ENCODE peak calls at places on chromosome 6, in six cellular contexts. H is stimulated activated CD8-positive, alpha-beta memory T cell treated with anti-CD3 and anti-CD28 coated beads, Interleukin-4, amount 100 ng/mL, for 24 hours; T is mesenchymal stem cell; V is vagina; D is NCI-H446 treated with DMSO at 0.1 percent for 48 hours; O is fibroblast of the conjunctiva. G is an unnamed sample.
A peak's percentile ranks its signal among the peaks of the same experiment; 100 is the strongest.

GRCh38 chr6:14100098-14100497 is 17.5 kb upstream of the CD83 start:
- DNase-seq in O (no peak), V (no peak), D (no peak), T (no peak), H (no peak), G (no peak)

GRCh38 chr6:130411481-130411880 is 45.7 kb downstream of the TMEM200A start:
- DNase-seq in O (no peak), H (no peak), T (no peak), D (no peak), V (no peak), G (no peak)

GRCh38 chr6:87671555-87672029 is 30.4 kb downstream of the AKIRIN2 start:
- DNase-seq in T (peak; percentile 34), H (no peak), D (no peak), O (no peak), V (no peak), G (no peak)

GRCh38 chr6:126302191-126302590 is 37.7 kb upstream of the CENPW start:
- DNase-seq in T (no peak), V (no peak), D (no peak), H (no peak), O (no peak), G (no peak)

GRCh38 chr6:4466260-4466659 is 309.9 kb upstream of the CDYL start:
- DNase-seq in T (peak; percentile 44), O (no peak), D (no peak), H (no peak), V (no peak), G (no peak)

GRCh38 chr6:15464211-15464725 is 198.6 kb downstream of the DTNBP1 start:
- DNase-seq in H (peak; percentile 31), T (peak; percentile 23), V (no peak), D (no peak), O (no peak), G (peak; percentile 8)

GRCh38 chr6:41560440-41561192 is 14.4 kb downstream of the FOXP4 start:
- DNase-seq in O (no peak), D (no peak), H (peak; percentile 82), V (no peak), T (peak; percentile 55), G (peak; percentile 24)

GRCh38 chr6:165767228-165767627 is 104.2 kb upstream of the PDE10A start:
- DNase-seq in O (no peak), H (no peak), D (no peak), V (no peak), T (no peak), G (no peak)

GRCh38 chr6:2688416-2689064 is 62.2 kb downstream of the MYLK4 start:
- DNase-seq in H (no peak), T (peak; percentile 75), O (peak; percentile 21), V (no peak), D (no peak), G (no peak)

GRCh38 chr6:116118608-116119007 is 7.3 kb downstream of the COL10A1 start:
- DNase-seq in O (no peak), H (no peak), V (no peak), T (peak; percentile 12), D (no peak), G (no peak)

GRCh38 chr6:151137441-151137984 is 102.3 kb upstream of the AKAP12 start:
- DNase-seq in V (no peak), T (no peak), H (no peak), D (no peak), O (no peak), G (no peak)

GRCh38 chr6:168093071-168093505 is 14.1 kb upstream of the FRMD1 start:
- DNase-seq in H (no peak), O (no peak), T (no peak), D (no peak), V (no peak), G (no peak)

GRCh38 chr6:111653961-111654360 is 48.3 kb upstream of the TRAF3IP2 start:
- DNase-seq in D (no peak), O (no peak), T (no peak), V (no peak), H (no peak), G (no peak)

GRCh38 chr6:166683477-166683876 is 56.4 kb upstream of the RPS6KA2 start:
- DNase-seq in O (no peak), D (no peak), H (no peak), V (no peak), T (peak; percentile 48), G (no peak)

GRCh38 chr6:139337830-139338229 is 36.6 kb downstream of the CITED2 start:
- DNase-seq in O (no peak), D (no peak), T (no peak), V (no peak), H (no peak), G (no peak)

GRCh38 chr6:141401168-141401567 is 731.6 kb upstream of the GJE1 start:
- DNase-seq in O (no peak), D (no peak), T (peak; percentile 6), V (no peak), H (no peak), G (no peak)

G was measured in C1 segment of cervical spinal cord.